ENCODE peak calls at places on chromosomes 5 and 9, in six cellular contexts. X is AG04449, E is fibroblast of lung, G is stomach, S is prostate gland, L is NB4. O is an unnamed sample.

GRCh38 chr5:7762267-7762666 is 88.7 kb downstream of the CFAP90 start:
- DNase-seq in S (no peak), E (no peak), X (no peak), L (no peak), G (no peak), O (no peak)

GRCh38 chr5:38641003-38641402 is 84.6 kb upstream of the LIFR start:
- DNase-seq in E (peak; percentile 51), S (no peak), L (no peak), X (no peak), G (no peak), O (no peak)

GRCh38 chr9:133763272-133764183 is 25.4 kb upstream of the SARDH start:
- DNase-seq in S (no peak), E (peak; percentile 65), L (no peak), X (no peak), G (peak; percentile 18), O (peak; percentile 36)

GRCh38 chr5:28014779-28015178 is 976.4 kb upstream of the CDH9 start:
- DNase-seq in L (peak; percentile 42), S (no peak), G (no peak), E (no peak), X (no peak), O (no peak)

GRCh38 chr9:70021026-70021571 is 22.5 kb upstream of the MAMDC2 start:
- DNase-seq in G (peak; percentile 35), L (no peak), X (peak; percentile 75), S (no peak), E (peak; percentile 96), O (no peak)

GRCh38 chr9:11868795-11869194 is 824.4 kb upstream of the TYRP1 start:
- DNase-seq in L (no peak), X (no peak), E (no peak), S (no peak), G (no peak), O (no peak)

GRCh38 chr5:109692011-109692410 is 2.3 kb downstream of the MAN2A1 start:
- DNase-seq in X (no peak), S (no peak), E (peak; percentile 59), G (no peak), L (peak; percentile 19), O (no peak)

GRCh38 chr5:142770650-142771609 is 753 bp downstream of the ARHGAP26 start:
- DNase-seq in L (peak; percentile 77), G (peak; percentile 64), S (peak; percentile 45), X (no peak), E (peak; percentile 36), O (peak; percentile 76)

GRCh38 chr5:151141535-151141934 is 16.0 kb downstream of the ANXA6 start:
- DNase-seq in S (no peak), E (peak; percentile 47), G (no peak), L (no peak), X (no peak), O (peak; percentile 58)

GRCh38 chr9:110095238-110095637 is 112.7 kb downstream of the C9orf152 start:
- DNase-seq in L (no peak), G (no peak), S (no peak), E (peak; percentile 73), X (no peak), O (no peak)

GRCh38 chr5:76701298-76701697 is 14.6 kb upstream of the F2R start:
- DNase-seq in G (no peak), L (no peak), X (no peak), E (peak; percentile 86), S (no peak), O (no peak)

GRCh38 chr9:113492343-113493079 is 29.0 kb downstream of the RGS3 start:
- DNase-seq in G (no peak), E (peak; percentile 72), L (peak; percentile 14), X (no peak), S (no peak), O (no peak)

GRCh38 chr9:132849168-132849831 is 28.8 kb downstream of the AK8 start:
- DNase-seq in G (peak; percentile 85), X (no peak), S (no peak), E (no peak), L (peak; percentile 9), O (peak; percentile 55)

GRCh38 chr5:118611332-118611945 is 376.9 kb downstream of the DTWD2 start:
- DNase-seq in S (no peak), L (peak; percentile 43), E (no peak), G (peak; percentile 35), X (no peak), O (no peak)

DNA sequence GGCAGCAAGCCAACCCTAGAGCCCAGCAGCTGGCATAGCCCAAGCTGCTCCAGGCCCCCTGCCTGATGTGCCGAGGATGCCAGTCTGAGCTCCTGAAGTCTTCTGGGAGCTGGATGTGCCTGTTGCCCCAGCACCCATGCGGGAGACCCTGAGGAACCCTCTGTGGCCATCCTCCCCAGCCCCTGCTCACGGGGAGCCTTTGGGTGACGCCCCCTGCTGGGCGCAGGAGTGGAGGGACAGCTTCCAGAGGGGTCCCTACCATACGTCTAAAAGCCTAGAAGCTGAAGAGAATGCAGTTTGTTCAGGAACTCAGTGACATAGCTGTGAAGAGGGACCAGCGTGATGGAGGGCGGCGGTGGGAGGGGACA is 33.1 kb upstream of the MVB12B start:
- DNase-seq in E (no peak), S (no peak), L (peak; percentile 36), G (no peak), X (no peak), O (no peak)
- TF ChIP-seq CTCF in E (peak; percentile 11), S (no peak), L (peak; percentile 61), G (no peak), X (no peak), O (no peak)

DNA sequence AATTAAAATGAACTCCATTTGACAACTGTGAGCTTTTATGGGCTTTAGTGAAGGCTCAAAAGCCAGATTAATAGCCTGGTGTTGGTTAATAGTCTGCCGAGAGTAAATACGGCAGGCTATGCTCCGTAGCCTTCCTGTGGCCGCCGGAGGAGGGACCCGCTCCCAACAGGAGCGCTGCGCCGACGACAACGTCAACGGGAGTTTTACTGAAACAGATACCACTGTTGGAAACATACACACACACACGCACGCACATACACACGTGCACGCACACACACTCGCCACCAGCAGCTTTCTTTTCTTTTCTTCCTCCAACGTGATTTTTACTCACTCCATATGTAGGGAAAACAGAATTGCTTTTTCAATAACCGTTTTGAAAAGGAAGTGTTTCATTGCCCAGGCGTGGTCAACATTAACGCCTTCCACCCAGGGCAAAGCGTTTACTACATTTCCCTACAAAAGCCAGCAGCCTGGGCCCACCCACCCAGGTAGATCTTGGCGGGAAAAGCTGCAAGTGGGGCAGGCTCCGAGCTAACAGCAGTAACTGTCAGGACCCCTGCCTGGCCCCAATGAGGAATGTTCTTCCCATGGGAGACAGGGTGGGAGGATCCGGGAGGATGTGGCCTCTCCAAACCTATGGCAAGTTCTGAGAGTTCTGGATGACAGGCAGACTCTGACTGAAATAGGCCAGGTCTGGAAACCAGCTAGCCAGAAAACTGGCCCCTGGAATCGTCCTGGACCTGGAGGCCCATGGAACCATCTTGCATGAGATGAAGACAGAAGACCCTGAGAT is 72.3 kb downstream of the PAX5 start:
- DNase-seq in L (no peak), S (peak; percentile 22), X (no peak), G (no peak), E (peak; percentile 14), O (no peak)
- H3K4me3 ChIP-seq in L (no peak overlapping the region), S (no peak overlapping the region), X (no peak overlapping the region), G (peak overlapping the region; percentile 6), E (no peak overlapping the region), O (no peak overlapping the region)

GRCh38 chr5:140075371-140075770 is 32.3 kb upstream of the NRG2 start:
- DNase-seq in E (peak; percentile 8), S (no peak), G (no peak), X (no peak), L (peak; percentile 16), O (no peak)
- TF ChIP-seq CTCF in E (peak; percentile 3), S (no peak), G (no peak), X (no peak), L (no peak), O (no peak)

GRCh38 chr9:121744687-121745395 is 93.4 kb downstream of the DAB2IP start:
- DNase-seq in X (no peak), G (no peak), E (peak; percentile 75), L (no peak), S (no peak), O (no peak)

GRCh38 chr9:121743441-121744001 is 92.1 kb downstream of the DAB2IP start:
- DNase-seq in G (peak; percentile 90), L (no peak), X (no peak), E (peak; percentile 84), S (peak; percentile 83), O (peak; percentile 83)

GRCh38 chr9:121744002-121744686 is 92.7 kb downstream of the DAB2IP start:
- DNase-seq in X (no peak), E (peak; percentile 53), G (peak; percentile 73), L (peak; percentile 59), S (peak; percentile 81), O (peak; percentile 75)

GRCh38 chr9:121746411-121746810 is 95.0 kb downstream of the DAB2IP start:
- DNase-seq in X (no peak), L (no peak), E (no peak), G (no peak), S (no peak), O (no peak)

DNA sequence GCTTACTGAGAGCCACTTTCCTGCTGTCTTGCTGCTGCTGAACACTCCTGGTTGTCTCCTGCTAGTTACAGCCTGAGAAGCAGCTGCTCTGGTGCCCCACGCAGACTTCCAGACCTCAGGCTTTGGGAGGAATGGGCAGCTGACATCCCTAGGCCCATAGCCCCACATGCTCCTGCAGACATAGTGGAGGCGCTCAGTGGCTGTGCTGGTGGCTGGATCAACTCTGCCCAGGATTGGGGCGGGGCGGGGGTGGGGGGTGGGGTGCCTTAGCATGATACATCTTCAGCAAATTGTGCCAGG is 93.9 kb downstream of the DAB2IP start:
- DNase-seq in S (no peak), L (no peak), G (no peak), X (no peak), E (no peak), O (no peak)
- H3K4me3 ChIP-seq in S (no peak overlapping the region), L (no peak overlapping the region), G (no peak overlapping the region), X (no peak overlapping the region), E (no peak overlapping the region), O (no peak overlapping the region)

GRCh38 chr9:34016149-34016548 is 32.5 kb downstream of the UBAP2 start:
- DNase-seq in G (no peak), L (no peak), S (no peak), E (no peak), X (no peak), O (no peak)

GRCh38 chr9:34010979-34011378 is 37.7 kb downstream of the UBAP2 start:
- DNase-seq in X (no peak), L (peak; percentile 54), E (peak; percentile 6), S (no peak), G (no peak), O (peak; percentile 16)
- TF ChIP-seq CTCF in X (no peak), L (peak; percentile 34), E (peak; percentile 28), S (no peak), G (no peak), O (no peak)

O was measured in mucosa of descending colon.